ENCODE peak calls at places on chromosomes 13 and 19, in six cellular contexts. M is thoracic aorta; S is body of pancreas; I is AG04449; Z is foreskin keratinocyte; L is stimulated activated CD8-positive, alpha-beta memory T cell treated with anti-CD3 and anti-CD28 coated beads, Interleukin-15, amount 100 ng/mL, for 4 hours. B is an unnamed sample.
A peak's percentile ranks its signal among the peaks of the same experiment; 100 is the strongest.

GRCh38 chr13:30959678-30960077 is 27.2 kb downstream of the TEX26 start:
- DNase-seq in L (no peak), Z (no peak), S (no peak), M (no peak), I (no peak), B (no peak)

GRCh38 chr13:32007494-32007893 is 24.1 kb upstream of the FRY start:
- DNase-seq in Z (no peak), L (no peak), M (no peak), S (no peak), I (no peak), B (no peak)

GRCh38 chr13:31860002-31860401 is 120.7 kb downstream of the RXFP2 start:
- DNase-seq in I (no peak), Z (no peak), S (no peak), L (no peak), M (no peak), B (no peak)

GRCh38 chr13:67299072-67299635 is 69.0 kb upstream of the PCDH9 start:
- DNase-seq in S (no peak), Z (peak; percentile 74), L (no peak), I (no peak), M (no peak), B (no peak)

GRCh38 chr19:30029721-30030510 is 87.9 kb downstream of the URI1 start:
- DNase-seq in L (no peak), M (no peak), S (no peak), Z (peak; percentile 76), I (no peak), B (no peak)

GRCh38 chr13:86563308-86563707 is 764.1 kb upstream of the SLITRK6 start:
- DNase-seq in I (no peak), Z (peak; percentile 20), L (no peak), S (no peak), M (no peak), B (no peak)

GRCh38 chr13:114130708-114131580 is 1.5 kb downstream of the RASA3 start:
- DNase-seq in L (no peak), I (no peak), M (peak; percentile 51), Z (peak; percentile 61), S (peak; percentile 52), B (peak; percentile 56)

GRCh38 chr13:27858046-27858445 is 61.8 kb upstream of the PDX1 start:
- DNase-seq in Z (no peak), M (no peak), L (no peak), S (no peak), I (no peak), B (no peak)

GRCh38 chr19:38211779-38212178 is 12.2 kb downstream of the DPF1 start:
- DNase-seq in Z (no peak), L (no peak), I (no peak), M (no peak), S (no peak), B (no peak)

GRCh38 chr13:30002577-30002976 is 152.2 kb upstream of the UBL3 start:
- DNase-seq in L (no peak), S (no peak), Z (peak; percentile 73), I (peak; percentile 28), M (no peak), B (no peak)

GRCh38 chr13:41533676-41534075 is 76.3 kb downstream of the RGCC start:
- DNase-seq in L (no peak), Z (no peak), M (no peak), S (no peak), I (no peak), B (no peak)

GRCh38 chr19:31438401-31439269 is 89.4 kb upstream of the TSHZ3 start:
- DNase-seq in Z (peak; percentile 70), I (no peak), S (no peak), M (no peak), L (no peak), B (no peak)

GRCh38 chr13:47897411-47898050 is 103.5 kb downstream of the SUCLA2 start:
- DNase-seq in S (no peak), Z (peak; percentile 21), L (no peak), I (no peak), M (no peak), B (no peak)

GRCh38 chr13:113080361-113080831 is 25.2 kb upstream of the F7 start:
- DNase-seq in I (no peak), Z (no peak), L (no peak), M (no peak), S (no peak), B (no peak)

GRCh38 chr13:110471833-110472162 is 89.7 kb downstream of the RAB20 start:
- DNase-seq in S (peak; percentile 71), I (no peak), L (no peak), Z (no peak), M (no peak), B (no peak)

GRCh38 chr13:52061587-52061986 is 37.1 kb downstream of the UTP14C start:
- DNase-seq in S (peak; percentile 3), I (peak; percentile 16), Z (peak; percentile 59), L (no peak), M (no peak), B (no peak)

GRCh38 chr13:42229287-42229686 is 42.7 kb upstream of the AKAP11 start:
- DNase-seq in L (no peak), M (no peak), S (no peak), I (no peak), Z (no peak), B (no peak)

GRCh38 chr19:30669329-30670010 is 297.3 kb downstream of the ZNF536 start:
- DNase-seq in I (no peak), Z (no peak), M (no peak), S (peak; percentile 60), L (no peak), B (peak; percentile 74)

GRCh38 chr19:35509861-35510625 is 3.4 kb downstream of the DMKN start:
- DNase-seq in L (peak; percentile 42), M (no peak), I (no peak), S (peak; percentile 90), Z (peak; percentile 59), B (peak; percentile 85)

GRCh38 chr19:11519138-11519537 is 9.8 kb downstream of the ECSIT start:
- DNase-seq in S (no peak), Z (no peak), I (no peak), L (no peak), M (no peak), B (no peak)

GRCh38 chr13:93810264-93810663 is 583.7 kb downstream of the GPC6 start:
- DNase-seq in Z (no peak), S (no peak), I (no peak), M (no peak), L (no peak), B (no peak)

GRCh38 chr13:34805347-34805746 is 136.7 kb upstream of the NBEA start:
- DNase-seq in I (no peak), L (no peak), Z (no peak), S (no peak), M (no peak), B (no peak)

GRCh38 chr19:52007805-52008557 is at the start of gene ZNF615:
- DNase-seq in M (peak; percentile 65), S (peak; percentile 88), I (no peak), Z (peak; percentile 58), L (peak; percentile 74), B (peak; percentile 93)

GRCh38 chr13:79776538-79776937 is 295.6 kb downstream of the NDFIP2 start:
- DNase-seq in Z (no peak), S (no peak), M (no peak), L (no peak), I (no peak), B (no peak)

GRCh38 chr19:39819786-39820185 is 14.2 kb downstream of the DYRK1B start:
- DNase-seq in L (no peak), S (no peak), I (no peak), Z (no peak), M (no peak), B (no peak)

GRCh38 chr13:94658926-94659649 is 53.3 kb downstream of the SOX21 start:
- DNase-seq in Z (no peak), M (no peak), S (no peak), L (no peak), I (no peak), B (no peak)

GRCh38 chr19:42850981-42851717 is 28.4 kb downstream of the PSG1 start:
- DNase-seq in L (no peak), S (peak; percentile 26), M (peak; percentile 25), I (peak; percentile 95), Z (peak; percentile 96), B (peak; percentile 4)

GRCh38 chr13:40152145-40152544 is 496.7 kb downstream of the COG6 start:
- DNase-seq in S (peak; percentile 39), L (no peak), M (peak; percentile 19), I (no peak), Z (no peak), B (no peak)

GRCh38 chr13:76711515-76712182 is 174.6 kb downstream of the KCTD12 start:
- DNase-seq in Z (peak; percentile 29), M (no peak), L (no peak), I (peak; percentile 80), S (peak; percentile 44), B (no peak)

GRCh38 chr13:86838411-86839120 is 832.6 kb upstream of the SLITRK5 start:
- DNase-seq in L (no peak), I (no peak), Z (no peak), M (no peak), S (no peak), B (no peak)

GRCh38 chr13:98457053-98457452 is 119.9 kb downstream of the STK24 start:
- DNase-seq in L (no peak), M (no peak), Z (no peak), I (no peak), S (no peak), B (no peak)

GRCh38 chr19:3175761-3176714 is 2.5 kb upstream of the S1PR4 start:
- DNase-seq in M (no peak), Z (peak; percentile 93), I (peak; percentile 54), L (no peak), S (peak; percentile 37), B (peak; percentile 90)

GRCh38 chr19:18287836-18288772 is 6.7 kb upstream of the JUND start:
- DNase-seq in L (no peak), S (no peak), Z (no peak), M (no peak), I (no peak), B (peak; percentile 53)

GRCh38 chr13:50400035-50400726 is 384.9 kb downstream of the KCNRG start:
- DNase-seq in I (no peak), S (no peak), L (no peak), Z (no peak), M (no peak), B (no peak)

GRCh38 chr13:43830481-43830873 is 43.7 kb upstream of the ENOX1 start:
- DNase-seq in M (no peak), S (no peak), I (peak; percentile 78), L (no peak), Z (peak; percentile 81), B (no peak)

GRCh38 chr19:2636897-2637683 is 65.4 kb downstream of the GNG7 start:
- DNase-seq in L (peak; percentile 48), M (no peak), Z (no peak), S (peak; percentile 65), I (no peak), B (peak; percentile 70)

GRCh38 chr13:40190656-40191100 is 475.8 kb downstream of the FOXO1 start:
- DNase-seq in I (peak; percentile 1), L (peak; percentile 39), M (no peak), S (peak; percentile 47), Z (peak; percentile 91), B (peak; percentile 37)

GRCh38 chr13:94382960-94383359 is 96.5 kb downstream of the DCT start:
- DNase-seq in Z (no peak), M (no peak), S (no peak), L (no peak), I (no peak), B (no peak)

GRCh38 chr19:30606114-30607050 is 234.2 kb downstream of the ZNF536 start:
- DNase-seq in L (no peak), M (no peak), I (no peak), Z (no peak), S (no peak), B (no peak)